ENCODE peak calls at places on chromosome 11, in ten cellular contexts. One of them, this sample, is unnamed.

GRCh38 chr11:102836290-102836875 is 7.0 kb downstream of the MMP3 start:
- DNase-seq in MCF 10A: peak; percentile 68
- DNase-seq in non-pigmented ciliary epithelial cell: peak; percentile 53
- DNase-seq in HuH-7: no peak
- DNase-seq in ecto neural progenitor cell: no peak
- DNase-seq in endothelial cell: no peak
- DNase-seq in naive thymus-derived CD8-positive, alpha-beta T cell: no peak
- DNase-seq in left lung: no peak
- DNase-seq in activated CD4-positive, CD25-positive, alpha-beta regulatory T cell: no peak
- DNase-seq in GM23338: peak; percentile 51
- DNase-seq in this sample: peak; percentile 86

GRCh38 chr11:7514099-7514725 is 413 bp downstream of the PPFIBP2 start:
- DNase-seq in MCF 10A: no peak
- DNase-seq in non-pigmented ciliary epithelial cell: no peak
- DNase-seq in HuH-7: peak; percentile 32
- DNase-seq in ecto neural progenitor cell: no peak
- DNase-seq in endothelial cell: peak; percentile 9
- DNase-seq in naive thymus-derived CD8-positive, alpha-beta T cell: peak; percentile 38
- DNase-seq in left lung: no peak
- DNase-seq in activated CD4-positive, CD25-positive, alpha-beta regulatory T cell: no peak
- DNase-seq in GM23338: peak; percentile 38
- DNase-seq in this sample: no peak

GRCh38 chr11:111532365-111532709 is 8.2 kb upstream of the LAYN start:
- DNase-seq in MCF 10A: peak; percentile 27
- DNase-seq in non-pigmented ciliary epithelial cell: no peak
- DNase-seq in HuH-7: no peak
- DNase-seq in ecto neural progenitor cell: no peak
- DNase-seq in endothelial cell: no peak
- DNase-seq in naive thymus-derived CD8-positive, alpha-beta T cell: no peak
- DNase-seq in left lung: no peak
- DNase-seq in activated CD4-positive, CD25-positive, alpha-beta regulatory T cell: no peak
- DNase-seq in GM23338: no peak
- DNase-seq in this sample: peak; percentile 61

GRCh38 chr11:114346709-114347141 is 50.5 kb downstream of the NNMT start:
- DNase-seq in MCF 10A: no peak
- DNase-seq in non-pigmented ciliary epithelial cell: no peak
- DNase-seq in HuH-7: no peak
- DNase-seq in ecto neural progenitor cell: no peak
- DNase-seq in endothelial cell: no peak
- DNase-seq in naive thymus-derived CD8-positive, alpha-beta T cell: peak; percentile 25
- DNase-seq in left lung: no peak
- DNase-seq in activated CD4-positive, CD25-positive, alpha-beta regulatory T cell: no peak
- DNase-seq in GM23338: no peak
- DNase-seq in this sample: no peak

GRCh38 chr11:70104419-70104818 is 26.3 kb downstream of the ANO1 start:
- DNase-seq in MCF 10A: no peak
- DNase-seq in non-pigmented ciliary epithelial cell: no peak
- DNase-seq in HuH-7: no peak
- DNase-seq in ecto neural progenitor cell: no peak
- DNase-seq in endothelial cell: no peak
- DNase-seq in naive thymus-derived CD8-positive, alpha-beta T cell: no peak
- DNase-seq in left lung: no peak
- DNase-seq in activated CD4-positive, CD25-positive, alpha-beta regulatory T cell: no peak
- DNase-seq in GM23338: no peak
- DNase-seq in this sample: no peak

GRCh38 chr11:117259417-117259816 is 26.9 kb downstream of the RNF214 start:
- DNase-seq in MCF 10A: no peak
- DNase-seq in non-pigmented ciliary epithelial cell: peak; percentile 35
- DNase-seq in HuH-7: no peak
- DNase-seq in ecto neural progenitor cell: no peak
- DNase-seq in endothelial cell: no peak
- DNase-seq in naive thymus-derived CD8-positive, alpha-beta T cell: no peak
- DNase-seq in left lung: no peak
- DNase-seq in activated CD4-positive, CD25-positive, alpha-beta regulatory T cell: no peak
- DNase-seq in GM23338: no peak
- DNase-seq in this sample: peak; percentile 9

GRCh38 chr11:25902476-25902875 is 429.5 kb upstream of the ANO3 start:
- DNase-seq in MCF 10A: no peak
- DNase-seq in non-pigmented ciliary epithelial cell: no peak
- DNase-seq in HuH-7: no peak
- DNase-seq in ecto neural progenitor cell: no peak
- DNase-seq in endothelial cell: no peak
- DNase-seq in naive thymus-derived CD8-positive, alpha-beta T cell: no peak
- DNase-seq in left lung: no peak
- DNase-seq in activated CD4-positive, CD25-positive, alpha-beta regulatory T cell: no peak
- DNase-seq in GM23338: no peak
- DNase-seq in this sample: peak; percentile 73

GRCh38 chr11:72918825-72919224 is 104.6 kb downstream of the ATG16L2 start:
- DNase-seq in MCF 10A: no peak
- DNase-seq in non-pigmented ciliary epithelial cell: no peak
- DNase-seq in HuH-7: no peak
- DNase-seq in ecto neural progenitor cell: no peak
- DNase-seq in endothelial cell: no peak
- DNase-seq in naive thymus-derived CD8-positive, alpha-beta T cell: no peak
- DNase-seq in left lung: no peak
- DNase-seq in activated CD4-positive, CD25-positive, alpha-beta regulatory T cell: no peak
- DNase-seq in GM23338: no peak
- DNase-seq in this sample: no peak

GRCh38 chr11:58391879-58392278 is 14.8 kb downstream of the OR5B3 start:
- DNase-seq in MCF 10A: no peak
- DNase-seq in non-pigmented ciliary epithelial cell: peak; percentile 13
- DNase-seq in HuH-7: no peak
- DNase-seq in ecto neural progenitor cell: no peak
- DNase-seq in endothelial cell: no peak
- DNase-seq in naive thymus-derived CD8-positive, alpha-beta T cell: no peak
- DNase-seq in left lung: no peak
- DNase-seq in activated CD4-positive, CD25-positive, alpha-beta regulatory T cell: no peak
- DNase-seq in GM23338: no peak
- DNase-seq in this sample: peak; percentile 23

GRCh38 chr11:93775289-93775688 is 8.8 kb upstream of the MED17 start:
- DNase-seq in MCF 10A: peak; percentile 23
- DNase-seq in non-pigmented ciliary epithelial cell: no peak
- DNase-seq in HuH-7: peak; percentile 12
- DNase-seq in ecto neural progenitor cell: no peak
- DNase-seq in endothelial cell: peak; percentile 13
- DNase-seq in naive thymus-derived CD8-positive, alpha-beta T cell: no peak
- DNase-seq in left lung: no peak
- DNase-seq in activated CD4-positive, CD25-positive, alpha-beta regulatory T cell: no peak
- DNase-seq in GM23338: peak; percentile 83
- DNase-seq in this sample: peak; percentile 12

GRCh38 chr11:64186205-64187165 is 514 bp downstream of the STIP1 start:
- DNase-seq in MCF 10A: peak; percentile 31
- DNase-seq in non-pigmented ciliary epithelial cell: no peak
- DNase-seq in HuH-7: no peak
- DNase-seq in ecto neural progenitor cell: no peak
- DNase-seq in endothelial cell: no peak
- DNase-seq in naive thymus-derived CD8-positive, alpha-beta T cell: peak; percentile 36
- DNase-seq in left lung: no peak
- DNase-seq in activated CD4-positive, CD25-positive, alpha-beta regulatory T cell: no peak
- DNase-seq in GM23338: peak; percentile 48
- DNase-seq in this sample: peak; percentile 18